ENCODE peak calls at places on chromosomes 3 and 15, in five cellular contexts. W, P, S, C and F are unnamed samples.

GRCh38 chr15:31277335-31278055 is 49.1 kb upstream of the KLF13 start:
- DNase-seq in S (no peak), W (no peak), C (no peak), P (no peak), F (peak)

GRCh38 chr3:172562881-172563835 is 39.9 kb upstream of the TNFSF10 start:
- DNase-seq in P (peak), C (peak), S (peak), W (no peak), F (no peak)

GRCh38 chr3:65575376-65575840 is 463.3 kb downstream of the MAGI1 start:
- DNase-seq in W (no peak), S (peak), C (peak), P (peak), F (no peak)

GRCh38 chr15:98035577-98036010 is 75.1 kb downstream of the ARRDC4 start:
- DNase-seq in C (no peak), W (no peak), S (no peak), P (no peak), F (no peak)

GRCh38 chr15:81111510-81112375 is 22.3 kb upstream of the CFAP161 start:
- DNase-seq in W (no peak), S (no peak), C (no peak), P (no peak), F (no peak)

GRCh38 chr3:37115451-37115850 is 58.9 kb downstream of the LRRFIP2 start:
- DNase-seq in S (peak), C (peak), W (no peak), P (no peak), F (no peak)

GRCh38 chr3:29453278-29453961 is 172.5 kb downstream of the RBMS3 start:
- DNase-seq in C (no peak), W (no peak), P (no peak), S (peak), F (no peak)

GRCh38 chr15:90203473-90203872 is 2.3 kb downstream of the SEMA4B start:
- DNase-seq in W (no peak), S (no peak), P (no peak), C (no peak), F (no peak)

GRCh38 chr15:84839714-84840113 is 22.6 kb downstream of the ALPK3 start:
- DNase-seq in S (no peak), C (no peak), W (no peak), P (no peak), F (no peak)

GRCh38 chr15:25238126-25238525 is 200.7 kb downstream of the UBE3A start:
- DNase-seq in P (no peak), S (no peak), C (no peak), W (no peak), F (no peak)

GRCh38 chr15:57522148-57522547 is 69.6 kb upstream of the MYZAP start:
- DNase-seq in S (no peak), W (no peak), P (no peak), C (no peak), F (no peak)

GRCh38 chr15:43346305-43346704 is 15.9 kb upstream of the LCMT2 start:
- DNase-seq in C (no peak), W (no peak), P (no peak), S (no peak), F (no peak)

GRCh38 chr3:96700322-96701315 is 113.8 kb upstream of the EPHA6 start:
- DNase-seq in P (no peak), C (no peak), S (no peak), W (no peak), F (peak)

GRCh38 chr15:68371851-68372250 is 60.1 kb downstream of the ITGA11 start:
- DNase-seq in P (no peak), C (no peak), S (no peak), W (no peak), F (no peak)

GRCh38 chr3:186417791-186418190 is 55.8 kb upstream of the DGKG start:
- DNase-seq in S (peak), C (peak), P (peak), W (no peak), F (no peak)

GRCh38 chr3:182601597-182601996 is 191.7 kb upstream of the ATP11B start:
- DNase-seq in C (no peak), S (no peak), P (no peak), W (no peak), F (no peak)

GRCh38 chr3:133943639-133944131 is 48.0 kb upstream of the RAB6B start:
- DNase-seq in W (no peak), C (peak), S (peak), P (no peak), F (no peak)

DNA sequence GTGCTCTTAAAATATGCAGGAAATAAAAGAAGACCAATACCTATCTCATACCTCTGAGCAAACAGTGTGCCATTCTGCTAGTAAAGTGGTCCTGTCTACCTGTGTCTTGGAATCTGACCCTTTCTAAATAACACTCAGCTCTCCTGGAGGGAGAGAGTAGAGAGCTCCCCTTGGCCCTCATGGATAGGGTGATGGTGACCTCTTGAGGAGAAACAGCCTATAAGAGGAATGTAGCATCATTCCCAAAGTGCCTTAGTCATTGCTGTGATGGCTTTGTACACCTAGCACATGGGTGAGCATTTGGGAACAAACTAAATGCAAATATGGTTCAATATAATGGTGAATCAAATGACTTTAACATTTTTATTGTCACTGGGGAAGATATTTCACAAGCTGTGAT is 10.0 kb downstream of the SNTN start:
- DNase-seq in P (no peak), W (no peak), S (no peak), C (no peak), F (no peak)
- TF ChIP-seq CTCF in P (no peak), W (no peak), S (no peak), C (no peak), F (no peak)

GRCh38 chr3:192804502-192804901 is 77.2 kb upstream of the FGF12 start:
- DNase-seq in P (no peak), C (no peak), W (no peak), S (no peak), F (no peak)
- TF ChIP-seq CTCF in P (no peak), C (no peak), W (no peak), S (no peak), F (no peak)

GRCh38 chr3:102673271-102674115 is 238.7 kb downstream of the ZPLD1 start:
- DNase-seq in C (peak), S (peak), W (peak), P (no peak), F (no peak)
- TF ChIP-seq CTCF in C (peak), S (peak), W (peak), P (peak), F (peak)

GRCh38 chr15:63003836-63004610 is 38.5 kb upstream of the TPM1 start:
- DNase-seq in S (no peak), W (no peak), P (no peak), C (no peak), F (no peak)
- TF ChIP-seq CTCF in S (no peak), W (no peak), P (peak), C (no peak), F (peak)

GRCh38 chr3:179837374-179837773 is 184.5 kb downstream of the USP13 start:
- DNase-seq in P (no peak), W (no peak), S (peak), C (no peak), F (no peak)
- TF ChIP-seq CTCF in P (peak), W (no peak), S (no peak), C (peak), F (peak)

DNA sequence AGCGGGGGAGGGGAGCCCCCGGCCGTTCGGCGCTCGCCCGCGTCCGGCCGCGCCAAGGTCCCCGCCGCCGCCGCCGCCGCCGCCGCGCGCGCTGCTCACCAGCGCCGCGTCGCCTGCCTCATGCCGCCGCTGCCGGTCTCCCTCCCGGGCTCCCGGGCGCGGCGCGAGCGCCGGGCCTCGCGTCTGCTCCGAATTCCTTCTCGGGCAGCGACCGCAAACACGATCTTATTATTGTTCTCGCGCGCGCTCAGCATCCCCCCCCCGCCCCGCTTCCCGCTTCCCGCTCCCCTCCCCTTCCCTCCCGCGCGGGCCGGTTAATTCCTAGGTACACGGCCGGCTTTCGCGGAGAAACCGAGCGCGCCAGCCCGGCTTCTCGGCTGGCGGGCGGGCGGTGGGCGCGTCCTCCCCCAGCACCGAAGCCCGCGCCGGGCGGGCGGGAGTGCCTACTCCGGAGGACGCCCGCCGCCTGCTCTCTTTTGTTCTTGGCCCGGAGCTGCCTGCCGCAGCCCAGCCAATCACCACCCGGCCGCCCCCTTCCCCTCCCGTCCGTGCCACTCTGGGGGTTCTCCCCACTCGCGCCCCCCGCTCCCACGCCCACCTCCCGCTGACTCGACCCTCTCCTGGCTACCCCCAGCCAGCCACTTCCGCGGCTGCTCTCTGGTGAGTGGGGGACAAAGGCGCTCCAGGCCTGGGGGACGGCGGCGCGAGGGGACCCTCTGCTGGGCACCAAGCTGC is at the start of gene HDGFL3:
- DNase-seq in C (peak), P (no peak), W (peak), S (peak), F (peak)
- TF ChIP-seq CTCF in C (no peak), P (no peak), W (no peak), S (no peak), F (peak)

GRCh38 chr15:39171944-39172368 is 408.9 kb upstream of the THBS1 start:
- DNase-seq in P (peak), S (peak), C (peak), W (no peak), F (peak)
- TF ChIP-seq CTCF in P (peak), S (peak), C (peak), W (no peak), F (peak)